ENCODE peak calls at places on chromosomes 1 and 21, in four cellular contexts. S is WTC11, I is amniotic epithelial cell, X is NCI-H748 treated with DMSO at 0.1 percent for 48 hours. J is an unnamed sample.

GRCh38 chr1:221663321-221663720 is 78.6 kb downstream of the DUSP10 start:
- DNase-seq in I (peak), S (no peak), X (no peak), J (no peak)

GRCh38 chr1:42963378-42964005 is 4.8 kb upstream of the SLC2A1 start:
- DNase-seq in I (peak), X (peak), S (no peak), J (no peak)

GRCh38 chr1:242523968-242524570 is 428 bp downstream of the PLD5 start:
- DNase-seq in I (peak), S (peak), X (peak), J (peak)

GRCh38 chr1:209076688-209077087 is 506.8 kb upstream of the CAMK1G start:
- DNase-seq in S (no peak), I (peak), X (no peak), J (peak)

GRCh38 chr1:1250828-1251284 is 4.3 kb upstream of the C1QTNF12 start:
- DNase-seq in X (no peak), S (no peak), I (no peak), J (peak)

GRCh38 chr1:50329332-50329932 is 93.8 kb downstream of the DMRTA2 start:
- DNase-seq in X (no peak), S (peak), I (no peak), J (no peak)

GRCh38 chr1:177164380-177165068 is at the start of gene ASTN1:
- DNase-seq in S (peak), X (peak), I (no peak), J (peak)

GRCh38 chr1:78522136-78522535 is 31.4 kb downstream of the PTGFR start:
- DNase-seq in I (no peak), S (no peak), X (no peak), J (no peak)

GRCh38 chr21:32307706-32308105 is 9.1 kb downstream of the MRAP start:
- DNase-seq in X (no peak), S (no peak), I (peak), J (no peak)

GRCh38 chr1:36433102-36433501 is 17.1 kb downstream of the OSCP1 start:
- DNase-seq in S (no peak), X (no peak), I (no peak), J (no peak)

J was measured in WERI-Rb-1.